ENCODE peak calls at places on chromosomes 5 and 9, in six cellular contexts. V is Peyer's patch, E is left ventricle myocardium inferior, D is ovary, J is uterus, F is aorta. M is an unnamed sample. For H3K9me3 and H3K4me1, the result is how much of the 10 kb centered on the place peaks cover.

GRCh38 chr5:39376293-39376714 is 12.0 kb upstream of the C9 start:
- DNase-seq in V (peak), J (peak), E (no peak), D (peak), F (no peak), M (no peak)

GRCh38 chr5:53201746-53202145 is 92.2 kb upstream of the MOCS2 start:
- DNase-seq in V (no peak), E (no peak), J (no peak), F (no peak), D (no peak), M (no peak)

GRCh38 chr5:171275822-171276544 is 33.1 kb upstream of the TLX3 start:
- DNase-seq in J (no peak), V (no peak), D (no peak), F (no peak), E (no peak), M (no peak)

GRCh38 chr9:130225071-130225470 is 40.5 kb upstream of the HMCN2 start:
- DNase-seq in E (no peak), D (no peak), J (no peak), F (no peak), V (no peak), M (no peak)

GRCh38 chr9:37144762-37145161 is 24.4 kb downstream of the ZCCHC7 start:
- DNase-seq in F (no peak), E (no peak), V (no peak), J (no peak), D (no peak), M (no peak)

GRCh38 chr9:132350861-132351315 is 3.9 kb downstream of the SETX start:
- DNase-seq in D (no peak), J (no peak), V (no peak), F (no peak), E (no peak), M (no peak)

GRCh38 chr9:98607787-98608186 is 100.9 kb downstream of the GABBR2 start:
- DNase-seq in D (no peak), F (no peak), J (no peak), V (no peak), E (no peak), M (no peak)

GRCh38 chr9:79701651-79702050 is 129.9 kb downstream of the TLE4 start:
- DNase-seq in F (peak), E (peak), V (no peak), D (no peak), J (no peak), M (no peak)

GRCh38 chr9:28668158-28668557 is 1094.9 kb upstream of the C9orf72 start:
- DNase-seq in V (no peak), J (no peak), D (no peak), F (no peak), E (no peak), M (no peak)

GRCh38 chr5:122615146-122615545 is 159.7 kb upstream of the SNX2 start:
- DNase-seq in F (no peak), J (no peak), D (no peak), V (no peak), E (no peak), M (no peak)

GRCh38 chr5:153998010-153998409 is 40.7 kb downstream of the FAM114A2 start:
- DNase-seq in V (no peak), D (no peak), E (no peak), F (no peak), J (no peak), M (no peak)

GRCh38 chr5:124279146-124279545 is 467.3 kb downstream of the ZNF608 start:
- DNase-seq in D (no peak), E (no peak), V (no peak), F (no peak), J (no peak), M (no peak)

GRCh38 chr9:3662671-3663070 is 136.9 kb upstream of the RFX3 start:
- DNase-seq in F (no peak), D (no peak), V (no peak), J (no peak), E (no peak), M (no peak)

GRCh38 chr5:169164481-169164925 is 136.4 kb downstream of the SLIT3 start:
- DNase-seq in F (peak), D (no peak), V (no peak), E (no peak), J (no peak), M (no peak)

GRCh38 chr5:109943701-109944235 is 254.0 kb downstream of the MAN2A1 start:
- DNase-seq in D (no peak), V (no peak), E (no peak), J (no peak), F (no peak), M (no peak)

GRCh38 chr5:68673451-68674180 is 420.2 kb upstream of the SLC30A5 start:
- DNase-seq in F (no peak), J (no peak), E (no peak), D (no peak), V (no peak), M (no peak)

GRCh38 chr9:17005085-17005484 is 129.8 kb upstream of the CNTLN start:
- DNase-seq in J (peak), V (peak), D (peak), E (peak), F (peak), M (no peak)

GRCh38 chr5:57774439-57774838 is 291.8 kb upstream of the ACTBL2 start:
- DNase-seq in D (no peak), E (no peak), V (no peak), J (no peak), F (no peak), M (no peak)

GRCh38 chr9:34927061-34927460 is 31.0 kb upstream of the PHF24 start:
- DNase-seq in V (no peak), D (no peak), E (no peak), F (no peak), J (no peak), M (no peak)

DNA sequence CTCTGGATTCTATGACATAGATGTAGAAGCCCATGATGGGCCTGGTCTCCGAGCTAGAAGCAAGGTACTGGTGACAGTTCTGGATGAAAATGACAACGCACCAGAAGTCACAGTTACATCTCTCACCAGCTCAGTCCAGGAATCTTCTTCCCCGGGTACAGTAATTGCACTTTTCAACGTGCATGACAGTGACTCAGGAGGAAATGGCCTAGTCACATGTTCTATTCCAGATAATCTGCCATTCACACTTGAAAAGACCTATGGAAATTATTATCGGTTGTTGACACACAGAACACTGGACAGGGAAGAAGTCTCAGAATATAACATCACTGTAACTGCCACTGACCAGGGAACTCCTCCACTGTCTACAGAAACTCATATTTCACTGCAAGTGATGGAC is 1.3 kb downstream of the PCDHGA4 start:
- DNase-seq in V (no peak), F (no peak), D (no peak), E (no peak), J (no peak), M (no peak)
- H3K9me3 ChIP-seq in V (under half), F (under half), D (under half), E (half or more), J (half or more), M (under half)

GRCh38 chr5:172334641-172335040 is 51.1 kb upstream of the UBTD2 start:
- DNase-seq in E (no peak), J (no peak), V (no peak), F (no peak), D (no peak), M (no peak)
- H3K4me3 ChIP-seq in E (no peak), J (no peak), V (no peak), F (no peak), D (no peak), M (no peak)

DNA sequence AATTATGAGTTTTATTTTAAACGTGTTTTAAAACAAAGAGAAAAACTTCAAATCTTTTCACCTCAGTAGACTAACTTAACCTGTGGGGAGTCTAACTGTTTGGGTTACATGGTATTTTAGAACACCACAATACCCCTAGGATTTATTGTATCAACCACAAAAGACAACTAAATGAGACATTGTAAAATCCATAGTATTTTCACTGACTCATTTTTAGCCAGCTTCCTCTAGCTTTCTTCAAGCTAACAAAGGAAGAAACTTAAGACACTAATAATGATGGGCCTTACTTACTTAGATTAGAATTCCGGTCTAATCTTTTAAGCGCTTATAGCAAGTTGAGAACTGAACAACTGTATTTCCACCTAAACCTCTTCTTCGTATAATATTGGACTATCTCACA is 529.3 kb downstream of the DMRTA1 start:
- DNase-seq in F (no peak), V (no peak), E (no peak), J (no peak), D (no peak), M (no peak)
- H3K4me1 ChIP-seq in F (under half), V (under half), E (under half), J (under half), D (under half), M (under half)

GRCh38 chr9:135255033-135255842 is 167.8 kb downstream of the OLFM1 start:
- DNase-seq in J (no peak), F (peak), D (no peak), E (no peak), V (no peak), M (peak)
- H3K9me3 ChIP-seq in J (under half), F (under half), D (under half), E (under half), V (under half), M (under half)

GRCh38 chr5:88092938-88093635 is 175.6 kb downstream of the TMEM161B start:
- DNase-seq in J (no peak), D (no peak), V (no peak), F (no peak), E (no peak), M (no peak)
- H3K4me3 ChIP-seq in J (no peak), D (no peak), V (no peak), F (no peak), E (no peak), M (no peak)

GRCh38 chr9:95029251-95029650 is 288.3 kb downstream of the FANCC start:
- DNase-seq in D (no peak), J (no peak), F (no peak), V (no peak), E (no peak), M (no peak)
- H3K4me1 ChIP-seq in D (under half), J (under half), F (under half), V (under half), E (half or more), M (half or more)

M was measured in upper lobe of right lung.